ENCODE peak calls at places on chromosomes 12 and 14, in seven cellular contexts. E, K, V, Q, A, Z and B are unnamed samples.

GRCh38 chr14:55698051-55698450 is 118.0 kb downstream of the KTN1 start:
- DNase-seq in E (no peak), K (no peak), A (no peak), Q (no peak), V (no peak), Z (no peak), B (no peak)

GRCh38 chr12:130199536-130200390 is 37.5 kb downstream of the FZD10 start:
- DNase-seq in K (no peak), Z (no peak), A (no peak), V (no peak), Q (no peak), E (no peak), B (no peak)

GRCh38 chr12:1553546-1553945 is 40.8 kb downstream of the FBXL14 start:
- DNase-seq in V (no peak), K (peak; percentile 15), A (no peak), E (no peak), Z (no peak), Q (no peak), B (no peak)

GRCh38 chr12:6643569-6644256 is 3.5 kb downstream of the ACRBP start:
- DNase-seq in Q (no peak), K (no peak), E (no peak), V (no peak), A (no peak), Z (no peak), B (no peak)

GRCh38 chr12:72677187-72677586 is 405.0 kb downstream of the TRHDE start:
- DNase-seq in E (no peak), A (no peak), K (no peak), Q (no peak), Z (no peak), V (no peak), B (no peak)

GRCh38 chr14:57889245-57889644 is 23.4 kb upstream of the SLC35F4 start:
- DNase-seq in E (no peak), K (no peak), A (peak; percentile 62), Z (peak; percentile 80), Q (no peak), V (no peak), B (no peak)

GRCh38 chr12:22687677-22688076 is 62.7 kb downstream of the ETNK1 start:
- DNase-seq in Z (no peak), A (peak; percentile 62), E (no peak), K (peak; percentile 89), V (no peak), Q (no peak), B (peak; percentile 36)

GRCh38 chr14:55609681-55610080 is 29.7 kb downstream of the KTN1 start:
- DNase-seq in A (peak; percentile 64), Q (no peak), E (no peak), V (no peak), Z (no peak), K (no peak), B (no peak)

GRCh38 chr12:118046430-118046829 is 14.5 kb downstream of the WSB2 start:
- DNase-seq in Q (no peak), A (no peak), Z (no peak), V (no peak), K (no peak), E (no peak), B (no peak)

GRCh38 chr12:90677552-90677951 is 277.4 kb downstream of the CCER1 start:
- DNase-seq in Q (no peak), V (no peak), K (no peak), Z (no peak), E (no peak), A (peak; percentile 12), B (no peak)

GRCh38 chr12:66594688-66595087 is 84.2 kb downstream of the GRIP1 start:
- DNase-seq in V (no peak), E (no peak), Z (no peak), A (peak; percentile 11), Q (no peak), K (no peak), B (no peak)

GRCh38 chr12:42552822-42553221 is 36.7 kb downstream of the PRICKLE1 start:
- DNase-seq in E (no peak), K (no peak), V (no peak), Z (no peak), Q (no peak), A (no peak), B (no peak)

GRCh38 chr12:122503147-122503751 is 2.5 kb upstream of the ZCCHC8 start:
- DNase-seq in Z (no peak), K (no peak), V (no peak), E (no peak), A (no peak), Q (no peak), B (no peak)

GRCh38 chr14:100827751-100828447 is 2.0 kb downstream of the MEG3 start:
- DNase-seq in Q (no peak), E (no peak), A (peak; percentile 81), Z (no peak), K (no peak), V (no peak), B (no peak)

GRCh38 chr12:113786107-113786506 is 180.0 kb downstream of the RBM19 start:
- DNase-seq in A (no peak), K (no peak), E (no peak), Z (no peak), Q (no peak), V (no peak), B (no peak)

GRCh38 chr12:32549675-32550079 is 129.4 kb upstream of the DNM1L start:
- DNase-seq in E (no peak), V (no peak), Q (no peak), K (no peak), A (peak; percentile 65), Z (no peak), B (no peak)

GRCh38 chr12:58408516-58408915 is 467.1 kb downstream of the ATP23 start:
- DNase-seq in V (no peak), Z (no peak), E (no peak), A (peak; percentile 59), K (no peak), Q (no peak), B (no peak)

GRCh38 chr14:37472906-37473305 is 122.1 kb downstream of the FOXA1 start:
- DNase-seq in E (no peak), Q (no peak), Z (no peak), A (no peak), V (no peak), K (no peak), B (no peak)

GRCh38 chr12:47417146-47417545 is 288.7 kb downstream of the RPAP3 start:
- DNase-seq in E (no peak), Q (no peak), V (no peak), A (no peak), K (no peak), Z (no peak), B (no peak)

GRCh38 chr12:442235-442884 is 17.4 kb upstream of the B4GALNT3 start:
- DNase-seq in Q (peak; percentile 60), Z (no peak), A (peak; percentile 55), E (no peak), K (peak; percentile 33), V (peak; percentile 74), B (no peak)

GRCh38 chr12:18595406-18595805 is 142.4 kb downstream of the PLCZ1 start:
- DNase-seq in V (no peak), K (no peak), E (no peak), Z (no peak), Q (no peak), A (no peak), B (no peak)

GRCh38 chr14:105395538-105395854 is 2.8 kb upstream of the TEX22 start:
- DNase-seq in Q (no peak), V (no peak), A (no peak), E (no peak), Z (no peak), K (no peak), B (no peak)

GRCh38 chr14:36604757-36605505 is 22.5 kb upstream of the NKX2-8 start:
- DNase-seq in E (peak; percentile 5), K (peak; percentile 45), A (peak; percentile 78), Z (no peak), V (peak; percentile 51), Q (peak; percentile 61), B (peak; percentile 54)

GRCh38 chr14:52949711-52950409 is 990 bp downstream of the FERMT2 start:
- DNase-seq in Z (no peak), A (peak; percentile 56), V (no peak), K (no peak), Q (no peak), E (no peak), B (no peak)

GRCh38 chr14:53715390-53715730 is 241.3 kb downstream of the BMP4 start:
- DNase-seq in V (no peak), K (no peak), Z (no peak), Q (no peak), A (peak; percentile 66), E (no peak), B (no peak)

GRCh38 chr12:42742691-42743090 is 153.1 kb upstream of the PRICKLE1 start:
- DNase-seq in Q (no peak), V (no peak), K (no peak), E (no peak), Z (no peak), A (no peak), B (no peak)

GRCh38 chr14:98170580-98170979 is 1101.4 kb downstream of the BCL11B start:
- DNase-seq in Z (no peak), Q (peak; percentile 34), K (no peak), A (no peak), E (no peak), V (no peak), B (no peak)